ENCODE peak calls at places on chromosomes 7 and 10, in seven cellular contexts. G is tibial nerve, K is Calu3, E is fibroblast of pulmonary artery, L is hepatocyte, H is dorsolateral prefrontal cortex, O is suprapubic skin. S is an unnamed sample.
A peak's percentile ranks its signal among the peaks of the same experiment; 100 is the strongest.

GRCh38 chr7:6486438-6487183 is 38.9 kb upstream of the DAGLB start:
- DNase-seq in E (no peak), O (no peak), K (no peak), H (no peak), L (no peak), G (no peak), S (no peak)

GRCh38 chr7:151427705-151428392 is 12.1 kb downstream of the CRYGN start:
- DNase-seq in K (no peak), L (no peak), E (no peak), G (no peak), H (no peak), O (peak; percentile 49), S (no peak)

GRCh38 chr10:97475936-97476594 is 22.2 kb downstream of the MMS19 start:
- DNase-seq in K (no peak), H (no peak), L (no peak), G (no peak), O (no peak), E (peak; percentile 92), S (no peak)

GRCh38 chr10:110977662-110978061 is 58.3 kb downstream of the SHOC2 start:
- DNase-seq in K (no peak), G (no peak), H (no peak), O (no peak), E (no peak), L (no peak), S (no peak)

GRCh38 chr10:16964571-16965241 is 147.5 kb upstream of the RSU1 start:
- DNase-seq in O (no peak), H (no peak), L (no peak), G (no peak), E (no peak), K (no peak), S (no peak)

GRCh38 chr7:87653178-87653577 is 25.0 kb downstream of the RUNDC3B start:
- DNase-seq in G (no peak), K (no peak), O (no peak), H (no peak), L (no peak), E (no peak), S (no peak)

GRCh38 chr10:61153766-61154165 is 209.8 kb upstream of the RHOBTB1 start:
- DNase-seq in G (no peak), L (no peak), H (no peak), K (no peak), O (no peak), E (peak; percentile 42), S (no peak)

GRCh38 chr10:18340496-18341051 is 200.3 kb downstream of the CACNB2 start:
- DNase-seq in E (peak; percentile 15), H (no peak), G (no peak), K (no peak), O (no peak), L (no peak), S (no peak)

GRCh38 chr7:1981201-1981877 is 251.4 kb downstream of the MAD1L1 start:
- DNase-seq in K (no peak), H (no peak), O (no peak), E (no peak), G (no peak), L (no peak), S (no peak)

GRCh38 chr7:27377988-27378387 is 135.4 kb downstream of the EVX1 start:
- DNase-seq in O (no peak), H (no peak), K (no peak), G (no peak), L (no peak), E (no peak), S (no peak)

GRCh38 chr10:123380491-123381085 is 226.4 kb downstream of the BUB3 start:
- DNase-seq in K (no peak), H (no peak), L (peak; percentile 24), E (peak; percentile 34), O (no peak), G (no peak), S (no peak)

GRCh38 chr7:54769203-54769602 is 10.2 kb upstream of the SEC61G start:
- DNase-seq in E (no peak), H (no peak), K (no peak), G (no peak), L (no peak), O (no peak), S (no peak)

GRCh38 chr10:124632064-124632531 is 112.1 kb downstream of the FAM53B start:
- DNase-seq in L (no peak), O (no peak), K (no peak), G (peak; percentile 70), H (no peak), E (peak; percentile 39), S (no peak)

GRCh38 chr10:83539528-83540308 is 599.6 kb upstream of the GHITM start:
- DNase-seq in O (no peak), G (peak; percentile 42), L (peak; percentile 54), K (no peak), H (peak; percentile 62), E (peak; percentile 84), S (no peak)

DNA sequence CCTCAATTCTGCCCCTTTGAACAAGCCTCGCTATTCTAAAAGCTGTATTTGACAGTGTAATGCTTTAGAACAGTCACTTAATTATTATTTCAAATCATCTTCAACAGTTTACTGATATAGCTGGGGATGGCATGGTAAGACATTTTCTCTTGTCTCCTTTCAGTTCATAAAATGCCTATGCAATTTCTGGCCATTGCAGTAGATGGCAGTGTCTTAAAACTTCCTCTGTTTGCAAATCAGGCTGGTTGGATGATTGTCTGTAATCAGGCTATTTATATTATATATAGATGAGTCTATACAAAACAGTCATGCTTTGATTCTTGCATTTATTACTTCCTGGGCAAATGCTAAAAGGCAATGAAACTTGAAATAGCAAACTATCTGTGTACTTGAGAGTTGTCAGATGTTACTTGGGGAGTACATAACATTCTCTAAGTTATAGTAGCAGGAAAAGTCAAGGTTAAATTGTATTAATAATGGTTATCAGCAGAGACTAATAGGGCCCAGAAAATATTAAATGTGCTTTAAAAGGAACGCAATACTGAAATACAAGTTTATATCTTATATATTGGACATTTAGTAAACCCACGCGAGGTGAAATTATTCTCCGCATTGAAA is 55.5 kb upstream of the LHFPL3 start:
- DNase-seq in H (no peak), E (peak; percentile 60), L (peak; percentile 29), G (no peak), O (no peak), K (peak; percentile 9), S (peak; percentile 20)
- TF ChIP-seq CTCF in H (peak; percentile 52), E (peak; percentile 68), L (peak; percentile 56), G (peak; percentile 14), O (no peak), K (peak; percentile 29), S (peak; percentile 56)

DNA sequence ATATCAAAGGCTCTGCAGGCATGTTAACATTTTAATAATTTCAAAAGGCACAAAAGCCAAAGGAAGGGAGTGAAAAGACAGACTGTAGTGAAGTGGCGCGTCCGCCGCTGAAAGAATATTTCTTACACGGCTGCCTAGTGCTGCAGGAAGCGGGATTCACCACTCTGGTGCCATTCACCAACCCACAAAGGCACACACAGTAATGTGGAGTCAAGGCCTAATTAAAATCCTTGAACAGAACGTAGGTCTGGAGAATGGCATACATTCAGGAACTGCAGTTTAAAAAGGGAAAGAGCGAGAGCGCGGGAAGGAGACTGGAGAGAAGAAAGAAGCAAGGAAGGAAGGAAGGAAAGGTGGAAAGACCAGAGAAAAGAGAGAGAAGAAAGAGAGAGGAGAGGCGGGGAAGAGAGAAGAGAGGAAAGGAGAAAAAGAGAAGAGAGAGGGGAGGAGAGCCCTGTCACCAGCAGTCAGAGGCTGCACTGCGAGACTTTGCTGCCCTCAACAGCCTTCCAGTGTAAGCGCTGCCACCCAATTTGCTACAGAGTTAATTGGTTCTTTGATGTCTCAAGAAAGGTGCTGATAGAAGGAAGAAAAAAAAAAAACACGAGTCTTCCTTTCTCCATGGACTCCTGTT is 554.0 kb downstream of the MDFIC start:
- DNase-seq in E (no peak), K (no peak), O (no peak), H (no peak), G (no peak), L (peak; percentile 44), S (peak; percentile 23)
- TF ChIP-seq CTCF in E (no peak), K (no peak), O (no peak), H (no peak), G (no peak), L (peak; percentile 46), S (no peak)

DNA sequence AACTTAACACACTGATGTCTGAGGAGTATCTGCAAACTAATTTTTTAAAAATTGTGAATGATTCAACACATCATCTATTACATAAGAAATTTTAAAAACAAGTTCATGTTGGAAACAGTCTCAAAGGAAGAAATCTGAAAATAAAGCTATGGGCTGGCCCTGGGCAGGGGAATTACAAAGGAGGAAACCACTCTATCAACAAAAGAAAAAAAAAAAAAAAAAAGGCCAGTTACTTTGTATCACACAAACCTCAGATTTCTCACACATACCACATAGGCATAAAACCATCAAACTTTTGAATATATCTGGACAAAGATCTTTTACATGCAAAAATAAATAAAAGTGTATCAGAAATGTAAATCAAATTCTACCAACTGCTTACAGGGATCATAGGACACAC is 20.8 kb downstream of the TIAL1 start:
- DNase-seq in L (no peak), K (no peak), H (no peak), O (no peak), G (no peak), E (no peak), S (no peak)
- TF ChIP-seq CTCF in L (no peak), K (no peak), H (no peak), O (no peak), G (no peak), E (no peak), S (no peak)

GRCh38 chr10:24579448-24579847 is 144.2 kb downstream of the ARHGAP21 start:
- DNase-seq in L (no peak), E (no peak), K (no peak), O (no peak), H (no peak), G (no peak), S (no peak)
- TF ChIP-seq CTCF in L (no peak), E (no peak), K (no peak), O (no peak), H (no peak), G (no peak), S (no peak)

S was measured in colonic mucosa.